ENCODE peak calls at places on chromosomes 4 and X, in six cellular contexts. One of them, this sample, is unnamed.

GRCh38 chr4:7668826-7669225 is 234.1 kb upstream of the PSAPL1 start:
- DNase-seq in GM23338: no peak
- DNase-seq in lower leg skin: no peak
- DNase-seq in suprapubic skin: no peak
- DNase-seq in heart right ventricle: no peak
- DNase-seq in aorta: no peak
- DNase-seq in this sample: no peak

GRCh38 chrX:132217203-132218073 is 1.8 kb downstream of the RAP2C start:
- DNase-seq in GM23338: peak; percentile 86
- DNase-seq in lower leg skin: peak; percentile 68
- DNase-seq in suprapubic skin: peak; percentile 78
- DNase-seq in heart right ventricle: peak; percentile 72
- DNase-seq in aorta: peak; percentile 75
- DNase-seq in this sample: peak; percentile 71

GRCh38 chrX:147876849-147877646 is 34.7 kb upstream of the FMR1 start:
- DNase-seq in GM23338: no peak
- DNase-seq in lower leg skin: no peak
- DNase-seq in suprapubic skin: no peak
- DNase-seq in heart right ventricle: no peak
- DNase-seq in aorta: no peak
- DNase-seq in this sample: no peak

GRCh38 chrX:55312655-55313054 is 47.9 kb upstream of the PAGE3 start:
- DNase-seq in GM23338: no peak
- DNase-seq in lower leg skin: no peak
- DNase-seq in suprapubic skin: no peak
- DNase-seq in heart right ventricle: no peak
- DNase-seq in aorta: no peak
- DNase-seq in this sample: no peak

GRCh38 chr4:95505149-95505548 is 43.6 kb downstream of the UNC5C start:
- DNase-seq in GM23338: no peak
- DNase-seq in lower leg skin: no peak
- DNase-seq in suprapubic skin: no peak
- DNase-seq in heart right ventricle: no peak
- DNase-seq in aorta: no peak
- DNase-seq in this sample: no peak

GRCh38 chr4:47499705-47500104 is 14.6 kb downstream of the ATP10D start:
- DNase-seq in GM23338: no peak
- DNase-seq in lower leg skin: no peak
- DNase-seq in suprapubic skin: no peak
- DNase-seq in heart right ventricle: no peak
- DNase-seq in aorta: no peak
- DNase-seq in this sample: no peak

GRCh38 chr4:105092356-105092755 is 54.3 kb upstream of the TET2 start:
- DNase-seq in GM23338: no peak
- DNase-seq in lower leg skin: peak; percentile 22
- DNase-seq in suprapubic skin: no peak
- DNase-seq in heart right ventricle: no peak
- DNase-seq in aorta: no peak
- DNase-seq in this sample: no peak

GRCh38 chrX:352582-353314 is 34.0 kb downstream of the PPP2R3B start:
- DNase-seq in GM23338: no peak
- DNase-seq in lower leg skin: no peak
- DNase-seq in suprapubic skin: peak; percentile 70
- DNase-seq in heart right ventricle: no peak
- DNase-seq in aorta: peak; percentile 42
- DNase-seq in this sample: no peak

GRCh38 chr4:80448056-80448455 is 112.5 kb downstream of the CFAP299 start:
- DNase-seq in GM23338: no peak
- DNase-seq in lower leg skin: no peak
- DNase-seq in suprapubic skin: no peak
- DNase-seq in heart right ventricle: no peak
- DNase-seq in aorta: no peak
- DNase-seq in this sample: no peak

GRCh38 chr4:48071171-48071570 is 54.6 kb downstream of the NIPAL1 start:
- DNase-seq in GM23338: no peak
- DNase-seq in lower leg skin: no peak
- DNase-seq in suprapubic skin: no peak
- DNase-seq in heart right ventricle: no peak
- DNase-seq in aorta: no peak
- DNase-seq in this sample: no peak

GRCh38 chrX:989959-990510 is 222.4 kb downstream of the CRLF2 start:
- DNase-seq in GM23338: no peak
- DNase-seq in lower leg skin: peak; percentile 16
- DNase-seq in suprapubic skin: peak; percentile 80
- DNase-seq in heart right ventricle: peak; percentile 78
- DNase-seq in aorta: peak; percentile 92
- DNase-seq in this sample: peak; percentile 93

GRCh38 chr4:100414016-100414790 is 103.6 kb downstream of the EMCN start:
- DNase-seq in GM23338: no peak
- DNase-seq in lower leg skin: no peak
- DNase-seq in suprapubic skin: no peak
- DNase-seq in heart right ventricle: no peak
- DNase-seq in aorta: no peak
- DNase-seq in this sample: no peak

GRCh38 chr4:29553842-29554241 is 1166.3 kb upstream of the PCDH7 start:
- DNase-seq in GM23338: no peak
- DNase-seq in lower leg skin: no peak
- DNase-seq in suprapubic skin: no peak
- DNase-seq in heart right ventricle: no peak
- DNase-seq in aorta: no peak
- DNase-seq in this sample: no peak

GRCh38 chr4:78457751-78458150 is 93.8 kb upstream of the ANXA3 start:
- DNase-seq in GM23338: no peak
- DNase-seq in lower leg skin: no peak
- DNase-seq in suprapubic skin: no peak
- DNase-seq in heart right ventricle: no peak
- DNase-seq in aorta: no peak
- DNase-seq in this sample: no peak

GRCh38 chr4:20019310-20020015 is 232.2 kb upstream of the SLIT2 start:
- DNase-seq in GM23338: no peak
- DNase-seq in lower leg skin: no peak
- DNase-seq in suprapubic skin: no peak
- DNase-seq in heart right ventricle: no peak
- DNase-seq in aorta: no peak
- DNase-seq in this sample: no peak

GRCh38 chr4:174262624-174263444 is 20.6 kb downstream of the FBXO8 start:
- DNase-seq in GM23338: no peak
- DNase-seq in lower leg skin: no peak
- DNase-seq in suprapubic skin: no peak
- DNase-seq in heart right ventricle: no peak
- DNase-seq in aorta: no peak
- DNase-seq in this sample: no peak

DNA sequence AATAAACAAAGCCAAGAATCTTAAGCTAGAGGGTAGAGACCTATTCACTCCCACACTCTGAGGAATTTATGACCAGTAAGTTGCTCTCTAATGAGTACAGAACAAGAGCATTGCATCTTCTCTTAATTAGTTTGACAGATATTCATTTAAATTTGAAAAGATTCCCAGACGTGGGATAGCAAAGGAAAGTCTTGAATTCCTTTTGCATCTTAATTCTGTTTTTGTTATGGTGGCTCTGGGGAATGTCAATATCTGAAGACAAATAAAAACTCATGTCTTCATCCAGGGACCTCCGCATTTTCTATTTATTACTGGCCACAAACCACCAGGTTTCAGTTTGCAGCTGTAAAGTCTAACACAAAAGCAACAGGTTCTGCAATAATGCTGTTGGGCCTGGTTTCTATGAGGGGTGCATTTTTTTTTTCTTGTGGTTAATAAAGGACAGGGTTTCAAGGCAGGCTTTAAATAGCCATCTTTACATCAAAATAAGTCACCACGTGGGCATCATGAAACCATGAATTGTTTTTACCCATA is 172.3 kb downstream of the SHROOM3 start:
- DNase-seq in GM23338: peak; percentile 53
- DNase-seq in lower leg skin: no peak
- DNase-seq in suprapubic skin: no peak
- DNase-seq in heart right ventricle: no peak
- DNase-seq in aorta: no peak
- DNase-seq in this sample: no peak
- H3K4me3 ChIP-seq in GM23338: no peak overlapping the region
- H3K4me3 ChIP-seq in lower leg skin: no peak overlapping the region
- H3K4me3 ChIP-seq in suprapubic skin: no peak overlapping the region
- H3K4me3 ChIP-seq in heart right ventricle: no peak overlapping the region
- H3K4me3 ChIP-seq in aorta: no peak overlapping the region
- H3K4me3 ChIP-seq in this sample: no peak overlapping the region

GRCh38 chr4:3111461-3111860 is 37.0 kb downstream of the HTT start:
- DNase-seq in GM23338: peak; percentile 15
- DNase-seq in lower leg skin: no peak
- DNase-seq in suprapubic skin: no peak
- DNase-seq in heart right ventricle: peak; percentile 11
- DNase-seq in aorta: no peak
- DNase-seq in this sample: no peak
- H3K4me3 ChIP-seq in GM23338: no peak overlapping the region
- H3K4me3 ChIP-seq in lower leg skin: no peak overlapping the region
- H3K4me3 ChIP-seq in suprapubic skin: no peak overlapping the region
- H3K4me3 ChIP-seq in heart right ventricle: no peak overlapping the region
- H3K4me3 ChIP-seq in aorta: no peak overlapping the region
- H3K4me3 ChIP-seq in this sample: no peak overlapping the region

DNA sequence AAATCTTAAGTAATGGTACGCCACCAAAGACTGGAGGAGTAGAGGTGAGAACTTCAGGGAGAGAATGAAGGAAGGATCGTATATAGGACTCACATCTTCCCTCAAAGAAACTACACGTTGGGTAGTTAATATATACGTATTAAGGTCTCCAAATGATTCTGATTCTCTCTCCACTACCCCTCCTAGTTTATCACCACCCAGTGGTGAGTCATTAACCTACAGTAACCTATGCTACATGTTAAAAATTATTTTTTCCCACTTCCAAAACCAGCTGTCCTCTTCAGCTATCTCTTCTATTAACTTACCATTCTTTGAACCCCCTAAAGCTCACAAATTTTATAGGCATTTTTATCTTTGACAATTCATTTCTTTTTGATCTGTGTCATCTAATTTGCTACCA is 69.7 kb downstream of the RPS6KA6 start:
- DNase-seq in GM23338: peak; percentile 0
- DNase-seq in lower leg skin: no peak
- DNase-seq in suprapubic skin: no peak
- DNase-seq in heart right ventricle: no peak
- DNase-seq in aorta: no peak
- DNase-seq in this sample: no peak
- H3K4me3 ChIP-seq in GM23338: no peak overlapping the region
- H3K4me3 ChIP-seq in lower leg skin: no peak overlapping the region
- H3K4me3 ChIP-seq in suprapubic skin: no peak overlapping the region
- H3K4me3 ChIP-seq in heart right ventricle: no peak overlapping the region
- H3K4me3 ChIP-seq in aorta: no peak overlapping the region
- H3K4me3 ChIP-seq in this sample: no peak overlapping the region

DNA sequence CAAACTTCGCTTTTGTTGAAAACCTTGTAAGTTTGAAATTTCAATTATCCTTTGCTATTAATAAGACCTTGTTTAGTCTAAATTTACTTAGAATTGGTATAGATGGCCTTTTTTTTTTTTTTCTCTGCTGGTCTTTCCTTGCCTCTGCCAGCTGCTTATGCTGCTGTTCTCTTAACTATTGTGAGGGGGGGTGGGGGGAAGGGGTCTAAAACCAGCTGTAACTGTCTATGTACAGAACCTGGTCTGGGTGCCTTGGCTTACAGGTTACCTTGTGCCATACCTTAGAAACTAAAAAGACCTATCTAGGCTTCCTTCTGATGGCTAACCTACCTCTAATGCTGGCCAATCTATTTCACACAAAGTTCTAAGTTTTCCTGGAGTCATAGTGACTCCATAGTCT is 1.0 kb downstream of the UGT2B17 start:
- DNase-seq in GM23338: no peak
- DNase-seq in lower leg skin: no peak
- DNase-seq in suprapubic skin: no peak
- DNase-seq in heart right ventricle: no peak
- DNase-seq in aorta: no peak
- DNase-seq in this sample: no peak
- H3K4me3 ChIP-seq in GM23338: no peak overlapping the region
- H3K4me3 ChIP-seq in lower leg skin: no peak overlapping the region
- H3K4me3 ChIP-seq in suprapubic skin: no peak overlapping the region
- H3K4me3 ChIP-seq in heart right ventricle: no peak overlapping the region
- H3K4me3 ChIP-seq in aorta: no peak overlapping the region
- H3K4me3 ChIP-seq in this sample: no peak overlapping the region

DNA sequence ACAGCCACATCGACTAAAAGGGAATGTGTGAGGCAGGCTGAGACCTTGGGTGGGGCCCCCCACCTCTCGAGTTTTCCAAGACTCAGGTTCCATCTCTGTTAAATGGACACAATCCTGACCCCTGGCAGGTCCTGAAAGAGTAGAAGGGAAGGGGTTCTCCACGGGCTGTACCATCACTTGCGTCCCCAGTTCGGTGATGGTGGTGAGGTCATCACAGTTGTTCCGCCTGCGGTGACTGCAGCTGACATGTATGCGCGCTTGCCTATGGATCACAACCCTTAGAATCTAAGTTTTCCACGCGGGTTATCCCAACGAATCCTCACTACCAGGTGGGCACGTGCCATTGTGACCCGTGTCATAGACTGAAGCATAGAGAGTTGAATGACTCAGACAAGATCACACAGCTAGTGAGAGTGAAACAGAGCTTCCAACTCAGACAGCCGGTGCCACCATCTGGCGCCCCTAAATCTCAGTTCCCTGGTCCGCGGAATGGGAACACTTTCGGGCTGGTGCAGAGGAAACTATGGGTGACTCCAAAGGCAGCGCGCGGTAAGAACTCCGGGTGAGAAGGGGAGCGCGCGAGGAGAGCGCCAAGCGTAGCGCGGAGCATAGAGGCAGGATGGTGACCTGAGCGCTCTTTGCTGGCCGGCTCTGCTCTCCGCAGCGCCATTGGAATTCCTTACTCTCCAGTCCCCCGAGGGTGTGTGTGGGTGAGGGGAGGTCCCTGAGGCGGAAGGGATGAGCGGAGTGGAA is 10.4 kb downstream of the MSX1 start:
- DNase-seq in GM23338: peak; percentile 85
- DNase-seq in lower leg skin: no peak
- DNase-seq in suprapubic skin: no peak
- DNase-seq in heart right ventricle: no peak
- DNase-seq in aorta: no peak
- DNase-seq in this sample: no peak
- H3K4me3 ChIP-seq in GM23338: peak overlapping the region; percentile 47
- H3K4me3 ChIP-seq in lower leg skin: no peak overlapping the region
- H3K4me3 ChIP-seq in suprapubic skin: no peak overlapping the region
- H3K4me3 ChIP-seq in heart right ventricle: no peak overlapping the region
- H3K4me3 ChIP-seq in aorta: no peak overlapping the region
- H3K4me3 ChIP-seq in this sample: no peak overlapping the region

GRCh38 chr4:27913738-27914137 is 1053.1 kb downstream of the STIM2 start:
- DNase-seq in GM23338: no peak
- DNase-seq in lower leg skin: no peak
- DNase-seq in suprapubic skin: no peak
- DNase-seq in heart right ventricle: no peak
- DNase-seq in aorta: no peak
- DNase-seq in this sample: no peak
- H3K4me3 ChIP-seq in GM23338: no peak overlapping the region
- H3K4me3 ChIP-seq in lower leg skin: no peak overlapping the region
- H3K4me3 ChIP-seq in suprapubic skin: no peak overlapping the region
- H3K4me3 ChIP-seq in heart right ventricle: no peak overlapping the region
- H3K4me3 ChIP-seq in aorta: no peak overlapping the region
- H3K4me3 ChIP-seq in this sample: no peak overlapping the region

This sample was measured in lung.